ENCODE peak calls at places on chromosome 9, in six cellular contexts. One of them, this sample, is unnamed.
A peak's percentile ranks its signal among the peaks of the same experiment; 100 is the strongest.

GRCh38 chr9:15370496-15371464 is 51.9 kb upstream of the SNAPC3 start:
- DNase-seq in dorsolateral prefrontal cortex: peak; percentile 21
- DNase-seq in spleen: no peak
- DNase-seq in neural crest cell: no peak
- DNase-seq in kidney epithelial cell: no peak
- DNase-seq in uterus: no peak
- DNase-seq in this sample: no peak

GRCh38 chr9:131464354-131465000 is 38.2 kb upstream of the POMT1 start:
- DNase-seq in dorsolateral prefrontal cortex: no peak
- DNase-seq in spleen: peak; percentile 56
- DNase-seq in neural crest cell: no peak
- DNase-seq in kidney epithelial cell: no peak
- DNase-seq in uterus: no peak
- DNase-seq in this sample: no peak

GRCh38 chr9:16329699-16330113 is 540.8 kb downstream of the BNC2 start:
- DNase-seq in dorsolateral prefrontal cortex: no peak
- DNase-seq in spleen: no peak
- DNase-seq in neural crest cell: no peak
- DNase-seq in kidney epithelial cell: no peak
- DNase-seq in uterus: no peak
- DNase-seq in this sample: no peak

GRCh38 chr9:106961623-106962022 is 98.7 kb downstream of the ZNF462 start:
- DNase-seq in dorsolateral prefrontal cortex: no peak
- DNase-seq in spleen: no peak
- DNase-seq in neural crest cell: no peak
- DNase-seq in kidney epithelial cell: no peak
- DNase-seq in uterus: no peak
- DNase-seq in this sample: no peak

GRCh38 chr9:92151691-92152393 is 36.6 kb upstream of the SPTLC1 start:
- DNase-seq in dorsolateral prefrontal cortex: no peak
- DNase-seq in spleen: no peak
- DNase-seq in neural crest cell: no peak
- DNase-seq in kidney epithelial cell: no peak
- DNase-seq in uterus: peak; percentile 74
- DNase-seq in this sample: no peak

GRCh38 chr9:28073278-28073677 is 500.0 kb upstream of the C9orf72 start:
- DNase-seq in dorsolateral prefrontal cortex: no peak
- DNase-seq in spleen: no peak
- DNase-seq in neural crest cell: peak; percentile 16
- DNase-seq in kidney epithelial cell: peak; percentile 10
- DNase-seq in uterus: no peak
- DNase-seq in this sample: peak; percentile 40

GRCh38 chr9:117677578-117677977 is 26.6 kb upstream of the TLR4 start:
- DNase-seq in dorsolateral prefrontal cortex: no peak
- DNase-seq in spleen: no peak
- DNase-seq in neural crest cell: no peak
- DNase-seq in kidney epithelial cell: no peak
- DNase-seq in uterus: no peak
- DNase-seq in this sample: no peak

GRCh38 chr9:1978941-1979340 is 36.2 kb upstream of the SMARCA2 start:
- DNase-seq in dorsolateral prefrontal cortex: no peak
- DNase-seq in spleen: no peak
- DNase-seq in neural crest cell: no peak
- DNase-seq in kidney epithelial cell: no peak
- DNase-seq in uterus: no peak
- DNase-seq in this sample: no peak

GRCh38 chr9:115672477-115673316 is 480.9 kb upstream of the PAPPA start:
- DNase-seq in dorsolateral prefrontal cortex: no peak
- DNase-seq in spleen: no peak
- DNase-seq in neural crest cell: no peak
- DNase-seq in kidney epithelial cell: peak; percentile 97
- DNase-seq in uterus: peak; percentile 21
- DNase-seq in this sample: peak; percentile 3

GRCh38 chr9:70218767-70219166 is 40.0 kb upstream of the SMC5 start:
- DNase-seq in dorsolateral prefrontal cortex: no peak
- DNase-seq in spleen: no peak
- DNase-seq in neural crest cell: no peak
- DNase-seq in kidney epithelial cell: no peak
- DNase-seq in uterus: no peak
- DNase-seq in this sample: no peak

GRCh38 chr9:129473523-129474244 is 147.2 kb downstream of the C9orf50 start:
- DNase-seq in dorsolateral prefrontal cortex: no peak
- DNase-seq in spleen: no peak
- DNase-seq in neural crest cell: no peak
- DNase-seq in kidney epithelial cell: no peak
- DNase-seq in uterus: peak; percentile 60
- DNase-seq in this sample: no peak

GRCh38 chr9:3205421-3206095 is 320.2 kb downstream of the RFX3 start:
- DNase-seq in dorsolateral prefrontal cortex: no peak
- DNase-seq in spleen: no peak
- DNase-seq in neural crest cell: no peak
- DNase-seq in kidney epithelial cell: no peak
- DNase-seq in uterus: no peak
- DNase-seq in this sample: no peak

GRCh38 chr9:132312873-132313272 is 41.9 kb downstream of the SETX start:
- DNase-seq in dorsolateral prefrontal cortex: no peak
- DNase-seq in spleen: no peak
- DNase-seq in neural crest cell: no peak
- DNase-seq in kidney epithelial cell: no peak
- DNase-seq in uterus: no peak
- DNase-seq in this sample: no peak

GRCh38 chr9:68913054-68913453 is 100.9 kb downstream of the PRKACG start:
- DNase-seq in dorsolateral prefrontal cortex: no peak
- DNase-seq in spleen: no peak
- DNase-seq in neural crest cell: no peak
- DNase-seq in kidney epithelial cell: no peak
- DNase-seq in uterus: no peak
- DNase-seq in this sample: no peak

GRCh38 chr9:96021616-96022444 is 146.3 kb downstream of the ERCC6L2 start:
- DNase-seq in dorsolateral prefrontal cortex: peak; percentile 24
- DNase-seq in spleen: no peak
- DNase-seq in neural crest cell: peak; percentile 9
- DNase-seq in kidney epithelial cell: no peak
- DNase-seq in uterus: no peak
- DNase-seq in this sample: peak; percentile 46

GRCh38 chr9:116605060-116605459 is 82.0 kb upstream of the TRIM32 start:
- DNase-seq in dorsolateral prefrontal cortex: no peak
- DNase-seq in spleen: no peak
- DNase-seq in neural crest cell: no peak
- DNase-seq in kidney epithelial cell: no peak
- DNase-seq in uterus: no peak
- DNase-seq in this sample: no peak

GRCh38 chr9:4684820-4685219 is 5.5 kb downstream of the CDC37L1 start:
- DNase-seq in dorsolateral prefrontal cortex: no peak
- DNase-seq in spleen: no peak
- DNase-seq in neural crest cell: no peak
- DNase-seq in kidney epithelial cell: no peak
- DNase-seq in uterus: no peak
- DNase-seq in this sample: no peak

GRCh38 chr9:95572370-95573151 is 55.8 kb upstream of the PTCH1 start:
- DNase-seq in dorsolateral prefrontal cortex: no peak
- DNase-seq in spleen: no peak
- DNase-seq in neural crest cell: no peak
- DNase-seq in kidney epithelial cell: no peak
- DNase-seq in uterus: no peak
- DNase-seq in this sample: no peak

GRCh38 chr9:121633144-121633714 is 18.2 kb upstream of the DAB2IP start:
- DNase-seq in dorsolateral prefrontal cortex: no peak
- DNase-seq in spleen: no peak
- DNase-seq in neural crest cell: no peak
- DNase-seq in kidney epithelial cell: no peak
- DNase-seq in uterus: no peak
- DNase-seq in this sample: no peak

GRCh38 chr9:137610944-137611343 is 5.5 kb downstream of the ARRDC1 start:
- DNase-seq in dorsolateral prefrontal cortex: no peak
- DNase-seq in spleen: no peak
- DNase-seq in neural crest cell: no peak
- DNase-seq in kidney epithelial cell: no peak
- DNase-seq in uterus: no peak
- DNase-seq in this sample: no peak

GRCh38 chr9:129283705-129284606 is 105.9 kb upstream of the IER5L start:
- DNase-seq in dorsolateral prefrontal cortex: no peak
- DNase-seq in spleen: peak; percentile 66
- DNase-seq in neural crest cell: no peak
- DNase-seq in kidney epithelial cell: no peak
- DNase-seq in uterus: no peak
- DNase-seq in this sample: no peak

GRCh38 chr9:2622361-2623045 is 916 bp downstream of the VLDLR start:
- DNase-seq in dorsolateral prefrontal cortex: peak; percentile 35
- DNase-seq in spleen: peak; percentile 80
- DNase-seq in neural crest cell: peak; percentile 32
- DNase-seq in kidney epithelial cell: no peak
- DNase-seq in uterus: peak; percentile 18
- DNase-seq in this sample: peak; percentile 61

GRCh38 chr9:126874546-126875314 is 14.3 kb downstream of the ZBTB34 start:
- DNase-seq in dorsolateral prefrontal cortex: no peak
- DNase-seq in spleen: peak; percentile 17
- DNase-seq in neural crest cell: no peak
- DNase-seq in kidney epithelial cell: no peak
- DNase-seq in uterus: no peak
- DNase-seq in this sample: no peak

GRCh38 chr9:76876098-76876497 is 29.8 kb downstream of the PRUNE2 start:
- DNase-seq in dorsolateral prefrontal cortex: no peak
- DNase-seq in spleen: no peak
- DNase-seq in neural crest cell: no peak
- DNase-seq in kidney epithelial cell: no peak
- DNase-seq in uterus: peak; percentile 40
- DNase-seq in this sample: no peak

GRCh38 chr9:136902259-136902821 is 16.0 kb downstream of the TRAF2 start:
- DNase-seq in dorsolateral prefrontal cortex: no peak
- DNase-seq in spleen: peak; percentile 87
- DNase-seq in neural crest cell: no peak
- DNase-seq in kidney epithelial cell: peak; percentile 69
- DNase-seq in uterus: peak; percentile 47
- DNase-seq in this sample: no peak

GRCh38 chr9:42386477-42386876 is 203.0 kb downstream of the SPATA31A6 start:
- DNase-seq in dorsolateral prefrontal cortex: no peak
- DNase-seq in spleen: no peak
- DNase-seq in neural crest cell: no peak
- DNase-seq in kidney epithelial cell: no peak
- DNase-seq in uterus: no peak
- DNase-seq in this sample: no peak

GRCh38 chr9:16915126-16915831 is 44.8 kb upstream of the BNC2 start:
- DNase-seq in dorsolateral prefrontal cortex: no peak
- DNase-seq in spleen: no peak
- DNase-seq in neural crest cell: no peak
- DNase-seq in kidney epithelial cell: no peak
- DNase-seq in uterus: no peak
- DNase-seq in this sample: no peak

GRCh38 chr9:134364391-134365114 is 38.3 kb downstream of the RXRA start:
- DNase-seq in dorsolateral prefrontal cortex: no peak
- DNase-seq in spleen: no peak
- DNase-seq in neural crest cell: no peak
- DNase-seq in kidney epithelial cell: no peak
- DNase-seq in uterus: no peak
- DNase-seq in this sample: no peak
- TF ChIP-seq CTCF in dorsolateral prefrontal cortex: peak; percentile 58
- TF ChIP-seq CTCF in spleen: peak; percentile 45
- TF ChIP-seq CTCF in neural crest cell: no peak
- TF ChIP-seq CTCF in kidney epithelial cell: no peak
- TF ChIP-seq CTCF in uterus: no peak
- TF ChIP-seq CTCF in this sample: no peak

GRCh38 chr9:104247899-104248460 is 153.9 kb downstream of the SMC2 start:
- DNase-seq in dorsolateral prefrontal cortex: no peak
- DNase-seq in spleen: no peak
- DNase-seq in neural crest cell: no peak
- DNase-seq in kidney epithelial cell: no peak
- DNase-seq in uterus: no peak
- DNase-seq in this sample: no peak
- TF ChIP-seq CTCF in dorsolateral prefrontal cortex: no peak
- TF ChIP-seq CTCF in spleen: no peak
- TF ChIP-seq CTCF in neural crest cell: no peak
- TF ChIP-seq CTCF in kidney epithelial cell: no peak
- TF ChIP-seq CTCF in uterus: no peak
- TF ChIP-seq CTCF in this sample: no peak

GRCh38 chr9:72333758-72334157 is 31.2 kb downstream of the ZFAND5 start:
- DNase-seq in dorsolateral prefrontal cortex: no peak
- DNase-seq in spleen: no peak
- DNase-seq in neural crest cell: no peak
- DNase-seq in kidney epithelial cell: no peak
- DNase-seq in uterus: no peak
- DNase-seq in this sample: no peak
- TF ChIP-seq CTCF in dorsolateral prefrontal cortex: no peak
- TF ChIP-seq CTCF in spleen: no peak
- TF ChIP-seq CTCF in neural crest cell: no peak
- TF ChIP-seq CTCF in kidney epithelial cell: peak; percentile 8
- TF ChIP-seq CTCF in uterus: no peak
- TF ChIP-seq CTCF in this sample: no peak

GRCh38 chr9:79256691-79257213 is 315.0 kb upstream of the TLE4 start:
- DNase-seq in dorsolateral prefrontal cortex: no peak
- DNase-seq in spleen: no peak
- DNase-seq in neural crest cell: peak; percentile 29
- DNase-seq in kidney epithelial cell: peak; percentile 90
- DNase-seq in uterus: no peak
- DNase-seq in this sample: peak; percentile 70
- TF ChIP-seq CTCF in dorsolateral prefrontal cortex: no peak
- TF ChIP-seq CTCF in spleen: no peak
- TF ChIP-seq CTCF in neural crest cell: no peak
- TF ChIP-seq CTCF in kidney epithelial cell: no peak
- TF ChIP-seq CTCF in uterus: no peak
- TF ChIP-seq CTCF in this sample: no peak

This sample was measured in nephron progenitor cell.